ENCODE peak calls at places on chromosomes 11 and 22, in eight cellular contexts. U, Y, Q, O, C, N, V and K are unnamed samples.

GRCh38 chr11:125376117-125376516 is 119.9 kb downstream of the FEZ1 start:
- DNase-seq in N (peak), O (peak), V (no peak), U (peak), C (no peak), Q (no peak), Y (no peak), K (no peak)

GRCh38 chr11:62544521-62545436 is 1.8 kb downstream of the AHNAK start:
- DNase-seq in V (no peak), U (peak), Q (peak), O (peak), C (no peak), Y (peak), N (no peak), K (no peak)

GRCh38 chr22:38072322-38073149 is 11.4 kb downstream of the SLC16A8 start:
- DNase-seq in C (no peak), Q (no peak), O (no peak), Y (no peak), V (no peak), N (no peak), U (no peak), K (no peak)

GRCh38 chr11:17405232-17406005 is 17.0 kb upstream of the KCNJ11 start:
- DNase-seq in U (peak), N (peak), Y (no peak), C (peak), O (no peak), Q (peak), V (no peak), K (peak)

GRCh38 chr11:8686325-8686724 is 3.7 kb downstream of the RPL27A start:
- DNase-seq in V (no peak), N (no peak), Y (no peak), Q (no peak), O (no peak), U (peak), C (no peak), K (no peak)

GRCh38 chr22:25566812-25567211 is 2.3 kb downstream of the GRK3 start:
- DNase-seq in N (no peak), V (peak), O (peak), Q (no peak), Y (peak), U (no peak), C (no peak), K (no peak)

GRCh38 chr11:77107950-77108349 is 5.3 kb downstream of the OMP start:
- DNase-seq in Q (peak), N (peak), C (peak), O (no peak), V (no peak), Y (no peak), U (no peak), K (peak)

GRCh38 chr11:18733202-18733601 is 7.2 kb upstream of the IGSF22 start:
- DNase-seq in Q (no peak), C (no peak), V (no peak), O (no peak), N (no peak), Y (no peak), U (no peak), K (no peak)

GRCh38 chr22:37284807-37285355 is 2.6 kb downstream of the CYTH4 start:
- DNase-seq in Y (peak), V (peak), N (no peak), C (no peak), U (peak), O (peak), Q (no peak), K (no peak)

GRCh38 chr11:123718075-123718868 is 23.2 kb downstream of the ZNF202 start:
- DNase-seq in O (no peak), U (no peak), V (no peak), C (no peak), Y (no peak), Q (no peak), N (no peak), K (no peak)

GRCh38 chr11:111499483-111499882 is 12.7 kb downstream of the BTG4 start:
- DNase-seq in U (no peak), Y (no peak), V (no peak), N (no peak), Q (no peak), O (no peak), C (no peak), K (no peak)

GRCh38 chr11:12455938-12456337 is 78.6 kb downstream of the PARVA start:
- DNase-seq in C (peak), Y (no peak), Q (no peak), U (peak), V (no peak), N (peak), O (no peak), K (no peak)

GRCh38 chr11:20088368-20089260 is 71.7 kb downstream of the DBX1 start:
- DNase-seq in O (no peak), N (no peak), Y (no peak), U (peak), C (no peak), Q (no peak), V (no peak), K (no peak)

GRCh38 chr11:108975641-108976071 is 310.8 kb downstream of the DDX10 start:
- DNase-seq in Q (no peak), O (no peak), Y (no peak), C (no peak), U (no peak), N (no peak), V (no peak), K (no peak)

GRCh38 chr11:30917859-30918478 is 331.8 kb upstream of the MPPED2 start:
- DNase-seq in Q (peak), O (peak), Y (peak), C (peak), N (peak), U (no peak), V (peak), K (peak)

GRCh38 chr22:17065433-17065832 is 19.4 kb upstream of the IL17RA start:
- DNase-seq in Y (no peak), O (no peak), Q (no peak), U (no peak), C (no peak), V (no peak), N (no peak), K (no peak)

GRCh38 chr11:11426226-11426915 is 73.3 kb upstream of the CSNK2A3 start:
- DNase-seq in O (no peak), U (no peak), N (peak), Q (no peak), V (no peak), Y (no peak), C (no peak), K (peak)

GRCh38 chr11:97234016-97234415 is 844.2 kb downstream of the JRKL start:
- DNase-seq in O (no peak), Q (no peak), C (peak), U (no peak), Y (no peak), N (no peak), V (no peak), K (no peak)

GRCh38 chr11:125287467-125288232 is 123.1 kb downstream of the PKNOX2 start:
- DNase-seq in O (no peak), Y (no peak), V (no peak), N (peak), C (peak), Q (no peak), U (peak), K (peak)

GRCh38 chr11:16561150-16561549 is 177.3 kb upstream of the C11orf58 start:
- DNase-seq in N (no peak), Q (no peak), Y (no peak), O (no peak), C (no peak), V (no peak), U (no peak), K (peak)

GRCh38 chr22:42544686-42545085 is 9.1 kb upstream of the SERHL2 start:
- DNase-seq in Q (no peak), O (no peak), V (no peak), N (peak), U (no peak), Y (no peak), C (no peak), K (peak)

GRCh38 chr11:93481696-93482095 is 61.5 kb downstream of the SMCO4 start:
- DNase-seq in V (no peak), U (no peak), N (no peak), C (no peak), Y (no peak), O (no peak), Q (no peak), K (no peak)

GRCh38 chr22:47842119-47842518 is 1079.7 kb downstream of the TBC1D22A start:
- DNase-seq in Q (no peak), Y (no peak), O (no peak), U (peak), V (peak), C (no peak), N (no peak), K (no peak)

GRCh38 chr11:86938900-86939880 is 16.0 kb downstream of the FZD4 start:
- DNase-seq in Q (peak), C (peak), U (no peak), Y (no peak), V (peak), N (peak), O (peak), K (peak)

GRCh38 chr22:17120711-17121234 is 387 bp downstream of the TMEM121B start:
- DNase-seq in O (no peak), U (no peak), Y (no peak), V (no peak), Q (no peak), C (no peak), N (no peak), K (no peak)

GRCh38 chr11:94968334-94968958 is 4.9 kb downstream of the CWC15 start:
- DNase-seq in Y (no peak), O (no peak), Q (no peak), U (no peak), C (peak), N (peak), V (peak), K (peak)

GRCh38 chr11:130945945-130946344 is 29.7 kb upstream of the SNX19 start:
- DNase-seq in O (no peak), U (no peak), N (peak), Q (no peak), V (no peak), Y (no peak), C (peak), K (peak)

GRCh38 chr11:121452609-121453150 is at the start of gene SORL1-AS1:
- DNase-seq in U (no peak), O (peak), Y (peak), Q (peak), C (no peak), N (no peak), V (peak), K (no peak)

GRCh38 chr11:109048098-109048497 is 373.9 kb upstream of the C11orf87 start:
- DNase-seq in O (no peak), V (no peak), C (peak), N (no peak), U (no peak), Y (no peak), Q (no peak), K (no peak)

GRCh38 chr11:45560153-45560934 is 105.1 kb downstream of the CHST1 start:
- DNase-seq in O (no peak), Y (no peak), C (no peak), U (no peak), V (no peak), Q (no peak), N (peak), K (no peak)

GRCh38 chr11:61923166-61924015 is 6.0 kb upstream of the RAB3IL1 start:
- DNase-seq in Y (no peak), C (peak), U (peak), N (peak), V (no peak), Q (no peak), O (no peak), K (peak)

GRCh38 chr11:8934735-8935478 is 2.2 kb upstream of the C11orf16 start:
- DNase-seq in C (peak), V (no peak), O (no peak), Q (no peak), Y (no peak), U (peak), N (peak), K (peak)

GRCh38 chr11:124877631-124878496 is 12.6 kb downstream of the ROBO3 start:
- DNase-seq in Q (no peak), N (no peak), U (peak), C (no peak), Y (no peak), O (no peak), V (no peak), K (no peak)

GRCh38 chr11:22459053-22459452 is 120.9 kb downstream of the SLC17A6 start:
- DNase-seq in Y (no peak), C (peak), O (no peak), N (peak), U (no peak), Q (no peak), V (no peak), K (no peak)

GRCh38 chr22:50548046-50548912 is 2.6 kb downstream of the KLHDC7B start:
- DNase-seq in N (no peak), O (peak), U (no peak), V (peak), Q (no peak), Y (no peak), C (no peak), K (no peak)
- TF ChIP-seq CTCF in N (no peak), O (peak), U (no peak), V (peak), Q (no peak), Y (no peak), C (no peak), K (no peak)

DNA sequence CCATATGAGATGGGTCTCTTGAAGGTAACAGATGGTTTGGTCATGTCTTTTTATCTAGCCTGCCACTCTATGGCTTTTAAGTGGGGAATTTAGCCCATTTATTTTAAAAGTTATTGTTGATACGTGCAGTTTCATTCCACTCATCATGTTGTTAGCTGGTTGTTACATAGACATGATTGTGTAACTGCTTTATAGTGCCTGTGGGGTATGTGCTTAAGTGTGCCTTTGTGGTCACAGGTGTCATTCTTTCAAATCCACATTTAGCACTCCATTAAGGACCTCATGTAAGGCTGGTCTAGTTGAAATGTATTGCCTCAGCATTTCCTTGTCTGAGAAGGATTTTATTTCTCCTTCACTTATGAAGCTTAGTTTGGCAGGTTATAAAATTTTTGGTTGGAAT is 263.8 kb upstream of the LUZP2 start:
- DNase-seq in Y (no peak), N (no peak), U (no peak), C (no peak), Q (no peak), V (no peak), O (no peak), K (no peak)
- TF ChIP-seq CTCF in Y (no peak), N (no peak), U (no peak), C (no peak), Q (no peak), V (no peak), O (no peak), K (no peak)

DNA sequence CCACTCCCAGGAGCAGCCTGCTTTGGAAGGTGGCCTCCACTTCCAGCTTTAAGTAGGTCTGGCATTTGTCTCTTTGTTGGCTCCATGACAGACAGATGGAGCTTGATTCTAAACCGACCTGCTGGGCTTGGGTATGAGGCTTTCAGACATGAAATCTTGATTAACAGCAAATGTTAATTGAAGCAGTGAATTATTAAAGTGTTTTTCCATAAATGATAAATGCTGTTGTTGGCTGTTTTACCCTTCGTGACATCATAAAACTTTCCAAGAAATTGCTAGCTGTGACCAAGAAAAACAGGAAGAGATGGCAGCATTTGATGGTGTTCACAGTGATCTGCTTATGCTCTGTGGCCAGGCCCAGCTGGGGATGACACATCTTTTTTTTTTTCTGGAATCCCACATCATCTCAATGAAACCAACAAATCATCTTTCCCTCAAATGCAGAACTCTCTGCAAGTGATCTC is 66.1 kb downstream of the RBMXL2 start:
- DNase-seq in Y (no peak), U (no peak), Q (no peak), N (peak), V (no peak), C (no peak), O (no peak), K (peak)
- TF ChIP-seq CTCF in Y (no peak), U (no peak), Q (no peak), N (no peak), V (no peak), C (no peak), O (no peak), K (no peak)

DNA sequence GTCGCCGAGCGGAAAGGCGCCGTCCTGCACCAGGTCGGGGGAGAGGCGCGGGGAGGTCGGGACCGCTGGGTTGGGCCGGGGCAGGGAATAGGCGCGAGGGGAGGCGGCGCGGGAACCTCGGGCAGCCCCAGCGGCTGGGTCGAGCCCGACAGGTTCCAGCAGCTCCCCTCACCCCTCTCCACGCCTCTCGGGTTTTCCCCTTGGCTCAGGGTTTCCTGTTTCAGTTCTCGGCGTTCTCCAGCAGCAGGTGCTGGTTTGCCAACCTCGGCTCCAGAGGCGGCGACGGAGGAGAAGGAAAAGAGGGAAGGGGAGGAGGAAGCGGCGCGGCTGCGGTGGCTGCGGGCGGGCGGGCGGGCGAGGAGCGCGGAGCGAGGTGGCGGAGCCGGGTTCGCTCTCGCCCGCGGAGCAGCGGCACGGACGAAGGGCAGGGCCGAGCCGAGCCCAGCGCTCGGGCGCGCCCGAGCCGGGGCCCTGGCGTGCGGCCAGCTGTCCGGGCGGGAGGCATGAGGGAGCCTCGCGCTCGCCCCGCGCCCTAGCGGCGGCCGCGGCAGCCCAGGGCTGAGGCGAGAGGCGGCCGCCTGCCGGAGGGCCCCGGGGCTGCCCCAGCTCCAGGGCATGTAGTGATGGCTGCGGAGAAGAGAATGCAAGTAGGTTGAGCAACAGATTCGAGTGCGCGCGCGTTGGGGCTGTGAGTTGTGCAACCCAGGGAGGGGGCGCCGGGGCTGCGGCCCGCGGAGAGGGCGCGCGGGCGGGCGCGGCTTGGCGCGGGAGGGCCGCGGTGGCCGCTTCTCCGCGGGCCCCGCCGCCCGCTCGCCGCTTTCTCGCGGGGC is at the start of gene ZC3H12C:
- DNase-seq in Y (peak), N (peak), V (no peak), U (peak), O (peak), Q (peak), C (peak), K (peak)
- TF ChIP-seq CTCF in Y (no peak), N (peak), V (no peak), U (peak), O (peak), Q (peak), C (peak), K (peak)

DNA sequence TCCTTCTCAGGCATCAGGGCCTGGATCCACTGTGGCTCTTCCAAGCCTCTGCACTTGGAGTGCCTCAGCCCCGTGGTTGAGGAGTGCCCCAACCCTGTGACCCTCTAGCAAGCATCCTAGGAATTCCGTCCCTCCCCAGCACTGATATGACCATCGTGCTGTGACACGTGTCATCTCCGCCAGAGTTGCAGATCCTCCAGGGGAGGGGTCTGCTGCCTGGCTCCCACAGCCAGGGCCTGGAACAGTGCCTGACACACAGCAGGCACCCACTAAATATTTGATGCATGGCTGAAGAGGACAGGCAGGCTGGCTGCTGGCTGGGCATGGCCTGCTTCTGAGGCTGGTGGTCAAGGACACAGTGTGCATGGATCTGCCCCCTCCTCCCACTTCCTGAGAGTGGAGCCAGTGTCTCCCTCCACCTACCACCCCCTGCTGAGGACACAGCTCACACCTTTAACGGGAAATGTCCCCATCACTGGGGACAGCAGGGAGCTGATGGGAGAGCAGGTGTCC is 1.7 kb upstream of the CD81 start:
- DNase-seq in V (no peak), C (no peak), N (no peak), Q (no peak), Y (no peak), O (no peak), U (no peak), K (no peak)
- TF ChIP-seq CTCF in V (no peak), C (no peak), N (no peak), Q (no peak), Y (no peak), O (no peak), U (peak), K (no peak)

GRCh38 chr22:50621491-50621880 is 6.5 kb downstream of the ARSA start:
- DNase-seq in V (peak), N (no peak), U (no peak), Q (no peak), Y (peak), C (no peak), O (peak), K (no peak)

GRCh38 chr22:50624347-50625130 is 3.4 kb downstream of the ARSA start:
- DNase-seq in U (no peak), V (no peak), N (no peak), Y (no peak), Q (no peak), O (no peak), C (no peak), K (no peak)

GRCh38 chr22:50620861-50621490 is 7.0 kb downstream of the ARSA start:
- DNase-seq in Q (no peak), Y (peak), N (peak), U (no peak), O (peak), V (peak), C (no peak), K (no peak)

GRCh38 chr22:50622723-50623327 is 5.1 kb downstream of the ARSA start:
- DNase-seq in O (no peak), V (peak), Y (no peak), U (peak), C (no peak), N (no peak), Q (no peak), K (no peak)

DNA sequence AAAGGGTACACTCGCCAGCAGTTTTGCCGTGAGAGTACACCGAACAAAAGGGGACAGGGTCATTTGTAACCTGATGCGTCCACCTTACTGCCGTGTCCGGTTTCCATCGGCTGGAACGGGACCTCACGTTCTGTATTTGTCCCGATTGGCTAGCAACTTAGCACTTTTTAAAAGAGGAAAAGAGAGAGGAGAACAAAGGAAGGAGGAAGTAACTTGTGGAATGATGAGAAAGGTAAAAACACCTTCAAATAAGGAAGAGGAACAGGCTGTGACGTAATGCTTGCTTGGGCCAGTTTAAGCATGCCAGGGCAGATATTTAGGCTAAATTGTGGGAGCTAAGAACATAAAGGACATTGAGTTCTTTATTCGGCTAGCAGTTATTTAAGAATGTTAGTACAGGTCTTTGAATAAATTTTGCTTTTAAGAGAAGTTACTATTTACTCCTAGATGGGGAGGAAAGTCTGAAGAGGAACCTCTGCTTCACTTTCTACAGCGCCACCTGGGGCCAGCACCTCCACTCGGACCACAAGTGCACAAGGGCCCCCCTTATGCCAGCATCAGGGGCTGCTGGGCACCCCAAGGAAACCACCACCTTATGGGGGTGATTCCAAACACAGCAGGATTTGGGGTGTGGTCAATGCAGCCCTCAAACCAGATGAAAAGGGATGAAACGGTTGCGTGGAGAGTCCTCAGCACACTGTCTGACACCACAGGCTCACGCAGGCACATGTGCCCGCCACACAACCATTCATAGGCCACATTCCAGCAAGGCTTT is 5.8 kb downstream of the ARSA start:
- DNase-seq in N (no peak), U (peak), Q (no peak), O (no peak), Y (peak), V (peak), C (no peak), K (no peak)
- TF ChIP-seq CTCF in N (peak), U (peak), Q (peak), O (peak), Y (peak), V (peak), C (peak), K (no peak)